ENCODE peak calls at places on chromosomes 1 and 21, in seven cellular contexts. A, N, F, O, C, E and K are unnamed samples.

GRCh38 chr1:222618880-222619321 is 1.0 kb downstream of the MIA3 start:
- DNase-seq in O (peak), A (no peak), C (peak), N (peak), F (no peak), E (peak), K (peak)

GRCh38 chr1:16474166-16474800 is 33.8 kb downstream of the NECAP2 start:
- DNase-seq in E (no peak), C (no peak), F (no peak), A (no peak), N (no peak), O (no peak), K (no peak)

GRCh38 chr1:59100975-59101374 is 195.9 kb upstream of the FGGY start:
- DNase-seq in C (no peak), A (no peak), E (no peak), O (no peak), F (peak), N (no peak), K (peak)

GRCh38 chr1:23174383-23175110 is 5.9 kb upstream of the LUZP1 start:
- DNase-seq in C (no peak), E (no peak), O (no peak), N (no peak), A (no peak), F (no peak), K (no peak)

GRCh38 chr1:6065093-6065878 is 19.6 kb downstream of the KCNAB2 start:
- DNase-seq in E (no peak), F (no peak), O (no peak), N (no peak), C (no peak), A (no peak), K (no peak)

GRCh38 chr1:92291372-92291999 is 7.3 kb downstream of the GLMN start:
- DNase-seq in N (peak), E (peak), C (peak), F (peak), A (no peak), O (peak), K (peak)

GRCh38 chr21:43362306-43362927 is 64.5 kb downstream of the SIK1 start:
- DNase-seq in C (no peak), N (no peak), F (peak), A (peak), O (no peak), E (peak), K (peak)

GRCh38 chr1:224507771-224508523 is 73.3 kb upstream of the WDR26 start:
- DNase-seq in A (no peak), C (no peak), E (no peak), F (no peak), O (no peak), N (no peak), K (peak)

GRCh38 chr21:45938453-45938755 is 43.2 kb upstream of the COL6A1 start:
- DNase-seq in C (no peak), O (no peak), F (no peak), N (no peak), A (no peak), E (no peak), K (no peak)

GRCh38 chr21:38925923-38926322 is 120.2 kb downstream of the ETS2 start:
- DNase-seq in O (no peak), A (no peak), E (peak), F (peak), N (peak), C (no peak), K (peak)

GRCh38 chr1:195439661-195440060 is 1168.6 kb downstream of the KCNT2 start:
- DNase-seq in F (no peak), C (no peak), N (no peak), O (no peak), A (no peak), E (no peak), K (no peak)